ENCODE peak calls at places on chromosomes 1 and 21, in ten cellular contexts. R is activated CD8-positive, alpha-beta memory T cell treated with anti-CD3 and anti-CD28 coated beads for 1 hour; D is AG04449; E is NCI-H1105 treated with DMSO at 0.1 percent for 48 hours; B is LoVo; A is DMS79; S is naive thymus-derived CD4-positive, alpha-beta T cell; G is neuronal stem cell; M is mesothelial cell of epicardium; Z is GM23248. J is an unnamed sample.

GRCh38 chr1:208235983-208236761 is 8.0 kb downstream of the PLXNA2 start:
- DNase-seq in R (no peak), D (no peak), E (no peak), B (peak), A (no peak), S (no peak), G (no peak), M (no peak), Z (peak), J (no peak)

GRCh38 chr1:67668660-67669059 is 16.3 kb upstream of the GADD45A start:
- DNase-seq in R (no peak), D (no peak), E (no peak), B (peak), A (no peak), S (no peak), G (no peak), M (no peak), Z (no peak), J (no peak)

GRCh38 chr21:41136286-41136685 is 31.7 kb upstream of the BACE2 start:
- DNase-seq in R (no peak), D (no peak), E (no peak), B (no peak), A (no peak), S (no peak), G (no peak), M (no peak), Z (no peak), J (no peak)

GRCh38 chr1:217029311-217030157 is 306.3 kb upstream of the ESRRG start:
- DNase-seq in R (no peak), D (no peak), E (no peak), B (no peak), A (no peak), S (no peak), G (no peak), M (no peak), Z (peak), J (no peak)

GRCh38 chr1:116855788-116856187 is 53.9 kb upstream of the PTGFRN start:
- DNase-seq in R (no peak), D (peak), E (peak), B (no peak), A (peak), S (no peak), G (no peak), M (peak), Z (peak), J (no peak)

GRCh38 chr1:8676813-8677212 is 140.6 kb downstream of the RERE start:
- DNase-seq in R (no peak), D (no peak), E (no peak), B (no peak), A (no peak), S (no peak), G (no peak), M (no peak), Z (no peak), J (no peak)

GRCh38 chr1:33612877-33613487 is 140.5 kb downstream of the ZSCAN20 start:
- DNase-seq in R (no peak), D (no peak), E (peak), B (peak), A (peak), S (no peak), G (peak), M (peak), Z (peak), J (no peak)

GRCh38 chr1:109385417-109385816 is 12.3 kb downstream of the SORT1 start:
- DNase-seq in R (no peak), D (no peak), E (no peak), B (no peak), A (no peak), S (no peak), G (no peak), M (no peak), Z (no peak), J (no peak)

GRCh38 chr21:43712268-43712942 is 6.5 kb upstream of the PDXK start:
- DNase-seq in R (no peak), D (no peak), E (peak), B (peak), A (peak), S (no peak), G (no peak), M (no peak), Z (peak), J (no peak)

GRCh38 chr1:61173118-61173517 is 90.8 kb downstream of the NFIA start:
- DNase-seq in R (no peak), D (no peak), E (no peak), B (no peak), A (no peak), S (no peak), G (no peak), M (no peak), Z (no peak), J (no peak)

GRCh38 chr1:26784023-26784871 is 3.5 kb upstream of the PIGV start:
- DNase-seq in R (no peak), D (no peak), E (peak), B (peak), A (no peak), S (no peak), G (no peak), M (no peak), Z (peak), J (no peak)

GRCh38 chr21:23977971-23978370 is 1629.3 kb downstream of the MRPL39 start:
- DNase-seq in R (no peak), D (peak), E (no peak), B (no peak), A (no peak), S (no peak), G (no peak), M (no peak), Z (no peak), J (no peak)

GRCh38 chr1:172154571-172154970 is 265.9 kb upstream of the C1orf105 start:
- DNase-seq in R (no peak), D (no peak), E (no peak), B (no peak), A (no peak), S (no peak), G (no peak), M (no peak), Z (peak), J (no peak)

GRCh38 chr1:115647507-115647906 is 5.7 kb downstream of the VANGL1 start:
- DNase-seq in R (no peak), D (no peak), E (no peak), B (no peak), A (no peak), S (no peak), G (no peak), M (no peak), Z (no peak), J (no peak)

GRCh38 chr1:220318673-220319072 is 46.4 kb upstream of the RAB3GAP2 start:
- DNase-seq in R (no peak), D (no peak), E (no peak), B (no peak), A (no peak), S (no peak), G (no peak), M (no peak), Z (no peak), J (no peak)

GRCh38 chr1:86016076-86016746 is 140.4 kb downstream of the COL24A1 start:
- DNase-seq in R (no peak), D (no peak), E (no peak), B (no peak), A (no peak), S (no peak), G (no peak), M (no peak), Z (peak), J (no peak)

GRCh38 chr1:24191860-24192259 is 4.8 kb upstream of the IFNLR1 start:
- DNase-seq in R (no peak), D (no peak), E (no peak), B (peak), A (no peak), S (no peak), G (no peak), M (no peak), Z (peak), J (no peak)

GRCh38 chr1:60615661-60616060 is 466.7 kb upstream of the NFIA start:
- DNase-seq in R (no peak), D (peak), E (no peak), B (no peak), A (peak), S (no peak), G (no peak), M (no peak), Z (no peak), J (no peak)

J was measured in T-helper 17 cell.